ENCODE peak calls at places on chromosomes 4 and X, in nine cellular contexts. H, I, Z, O, Y, B, A, P and Q are unnamed samples.

GRCh38 chrX:3706481-3706880 is 7.0 kb downstream of the PRKX start:
- DNase-seq in B (no peak), Y (no peak), H (no peak), Z (no peak), O (no peak), A (no peak), I (no peak), P (no peak), Q (no peak)

GRCh38 chr4:113474017-113474416 is 287.5 kb downstream of the CAMK2D start:
- DNase-seq in I (no peak), B (no peak), O (no peak), H (peak; percentile 89), Z (no peak), A (peak; percentile 86), P (no peak), Y (no peak), Q (no peak)

GRCh38 chr4:41214158-41215146 is at the start of gene APBB2:
- DNase-seq in A (peak; percentile 91), B (peak; percentile 77), O (peak; percentile 8), Z (no peak), I (no peak), Y (peak; percentile 96), H (peak; percentile 74), P (peak; percentile 96), Q (peak; percentile 97)

GRCh38 chr4:53854991-53855885 is 209.2 kb downstream of the CHIC2 start:
- DNase-seq in Z (no peak), Y (no peak), P (no peak), I (no peak), B (no peak), O (no peak), A (peak; percentile 87), H (no peak), Q (no peak)

GRCh38 chr4:161762796-161763195 is 401.0 kb downstream of the FSTL5 start:
- DNase-seq in Z (no peak), B (no peak), P (no peak), Y (no peak), I (no peak), H (no peak), O (no peak), A (peak; percentile 86), Q (no peak)

GRCh38 chr4:23942491-23942890 is 52.6 kb upstream of the PPARGC1A start:
- DNase-seq in I (no peak), Y (no peak), A (no peak), O (no peak), H (no peak), B (no peak), Z (no peak), P (no peak), Q (no peak)

GRCh38 chrX:77742788-77743476 is 43.1 kb downstream of the ATRX start:
- DNase-seq in P (no peak), I (no peak), Z (no peak), Y (no peak), H (no peak), O (no peak), B (no peak), A (no peak), Q (no peak)

GRCh38 chrX:138710866-138711331 is 618 bp downstream of the FGF13 start:
- DNase-seq in I (no peak), Y (no peak), Z (no peak), B (no peak), P (peak; percentile 64), A (no peak), O (no peak), H (no peak), Q (no peak)

GRCh38 chr4:576991-577498 is 950 bp upstream of the TMEM271 start:
- DNase-seq in I (no peak), Y (no peak), Z (no peak), H (no peak), A (no peak), B (no peak), P (peak; percentile 54), O (no peak), Q (peak; percentile 39)

GRCh38 chr4:138972956-138973819 is 42.4 kb upstream of the NOCT start:
- DNase-seq in Y (no peak), A (no peak), P (no peak), Z (no peak), I (no peak), O (no peak), H (no peak), B (no peak), Q (no peak)

GRCh38 chrX:11770320-11770719 is 12.3 kb downstream of the MSL3 start:
- DNase-seq in H (no peak), Y (peak; percentile 8), Z (peak; percentile 42), O (peak; percentile 70), B (no peak), I (no peak), A (no peak), P (no peak), Q (no peak)

GRCh38 chrX:71198066-71198465 is 25.0 kb upstream of the GJB1 start:
- DNase-seq in B (no peak), A (no peak), Y (no peak), P (no peak), Z (no peak), O (peak; percentile 15), H (no peak), I (no peak), Q (no peak)

GRCh38 chr4:140102406-140102805 is 51.6 kb downstream of the MAML3 start:
- DNase-seq in B (no peak), I (no peak), Z (no peak), H (no peak), A (no peak), Y (no peak), P (no peak), O (no peak), Q (no peak)

GRCh38 chr4:30792616-30793015 is 72.4 kb downstream of the PCDH7 start:
- DNase-seq in H (no peak), A (no peak), P (no peak), Z (no peak), O (no peak), I (no peak), B (no peak), Y (no peak), Q (no peak)

GRCh38 chr4:176002007-176002623 is 63.5 kb upstream of the WDR17 start:
- DNase-seq in I (no peak), H (no peak), O (no peak), P (peak; percentile 88), A (no peak), Z (no peak), Y (no peak), B (no peak), Q (peak; percentile 44)

GRCh38 chr4:1981251-1982055 is 27.3 kb downstream of the NELFA start:
- DNase-seq in A (no peak), O (no peak), B (no peak), Y (no peak), P (peak; percentile 70), H (no peak), Z (no peak), I (no peak), Q (no peak)

GRCh38 chr4:2290974-2291704 is 29.2 kb upstream of the MXD4 start:
- DNase-seq in H (no peak), I (peak; percentile 48), B (peak; percentile 74), Y (no peak), O (peak; percentile 84), Z (peak; percentile 42), P (no peak), A (no peak), Q (peak; percentile 42)

GRCh38 chr4:2792711-2793577 is at the start of gene SH3BP2:
- DNase-seq in A (no peak), B (peak; percentile 73), Y (peak; percentile 24), P (peak; percentile 97), Z (peak; percentile 49), O (peak; percentile 41), H (no peak), I (peak; percentile 53), Q (peak; percentile 94)